ENCODE peak calls at places on chromosomes 3 and 15, in four cellular contexts. One of them, this sample, is unnamed.

GRCh38 chr3:115602194-115602593 is 21.1 kb upstream of the GAP43 start:
- DNase-seq in activated CD4-positive, alpha-beta T cell treated with anti-CD3 and anti-CD28 coated beads for 24 hours: no peak
- DNase-seq in hepatic stellate cell: no peak
- DNase-seq in dorsolateral prefrontal cortex: peak; percentile 84
- DNase-seq in this sample: no peak

GRCh38 chr3:189842681-189843602 is 211.8 kb downstream of the TP63 start:
- DNase-seq in activated CD4-positive, alpha-beta T cell treated with anti-CD3 and anti-CD28 coated beads for 24 hours: no peak
- DNase-seq in hepatic stellate cell: no peak
- DNase-seq in dorsolateral prefrontal cortex: no peak
- DNase-seq in this sample: no peak

GRCh38 chr15:63708141-63708772 is 111.1 kb downstream of the FBXL22 start:
- DNase-seq in activated CD4-positive, alpha-beta T cell treated with anti-CD3 and anti-CD28 coated beads for 24 hours: no peak
- DNase-seq in hepatic stellate cell: no peak
- DNase-seq in dorsolateral prefrontal cortex: no peak
- DNase-seq in this sample: no peak

GRCh38 chr3:158470944-158471638 is 99.9 kb upstream of the MLF1 start:
- DNase-seq in activated CD4-positive, alpha-beta T cell treated with anti-CD3 and anti-CD28 coated beads for 24 hours: no peak
- DNase-seq in hepatic stellate cell: no peak
- DNase-seq in dorsolateral prefrontal cortex: no peak
- DNase-seq in this sample: no peak

GRCh38 chr15:29805043-29805707 is 17.1 kb downstream of the TJP1 start:
- DNase-seq in activated CD4-positive, alpha-beta T cell treated with anti-CD3 and anti-CD28 coated beads for 24 hours: no peak
- DNase-seq in hepatic stellate cell: peak; percentile 34
- DNase-seq in dorsolateral prefrontal cortex: no peak
- DNase-seq in this sample: no peak

GRCh38 chr15:44588541-44588940 is 51.6 kb downstream of the EIF3J start:
- DNase-seq in activated CD4-positive, alpha-beta T cell treated with anti-CD3 and anti-CD28 coated beads for 24 hours: no peak
- DNase-seq in hepatic stellate cell: no peak
- DNase-seq in dorsolateral prefrontal cortex: no peak
- DNase-seq in this sample: no peak

GRCh38 chr3:47617061-47618010 is 38.7 kb upstream of the CSPG5 start:
- DNase-seq in activated CD4-positive, alpha-beta T cell treated with anti-CD3 and anti-CD28 coated beads for 24 hours: no peak
- DNase-seq in hepatic stellate cell: peak; percentile 12
- DNase-seq in dorsolateral prefrontal cortex: no peak
- DNase-seq in this sample: no peak

GRCh38 chr3:78255403-78255802 is 1215.5 kb downstream of the ROBO2 start:
- DNase-seq in activated CD4-positive, alpha-beta T cell treated with anti-CD3 and anti-CD28 coated beads for 24 hours: no peak
- DNase-seq in hepatic stellate cell: peak; percentile 11
- DNase-seq in dorsolateral prefrontal cortex: no peak
- DNase-seq in this sample: no peak

GRCh38 chr3:17213102-17213501 is 328.3 kb downstream of the PLCL2 start:
- DNase-seq in activated CD4-positive, alpha-beta T cell treated with anti-CD3 and anti-CD28 coated beads for 24 hours: no peak
- DNase-seq in hepatic stellate cell: no peak
- DNase-seq in dorsolateral prefrontal cortex: no peak
- DNase-seq in this sample: no peak

GRCh38 chr3:14118400-14119165 is 6.1 kb downstream of the CHCHD4 start:
- DNase-seq in activated CD4-positive, alpha-beta T cell treated with anti-CD3 and anti-CD28 coated beads for 24 hours: no peak
- DNase-seq in hepatic stellate cell: no peak
- DNase-seq in dorsolateral prefrontal cortex: no peak
- DNase-seq in this sample: no peak

GRCh38 chr3:183342824-183343223 is 85.6 kb downstream of the MCF2L2 start:
- DNase-seq in activated CD4-positive, alpha-beta T cell treated with anti-CD3 and anti-CD28 coated beads for 24 hours: no peak
- DNase-seq in hepatic stellate cell: no peak
- DNase-seq in dorsolateral prefrontal cortex: no peak
- DNase-seq in this sample: no peak

GRCh38 chr3:77052733-77053680 is 13.1 kb downstream of the ROBO2 start:
- DNase-seq in activated CD4-positive, alpha-beta T cell treated with anti-CD3 and anti-CD28 coated beads for 24 hours: no peak
- DNase-seq in hepatic stellate cell: no peak
- DNase-seq in dorsolateral prefrontal cortex: no peak
- DNase-seq in this sample: no peak

GRCh38 chr3:15535757-15536156 is 14.3 kb upstream of the COLQ start:
- DNase-seq in activated CD4-positive, alpha-beta T cell treated with anti-CD3 and anti-CD28 coated beads for 24 hours: peak; percentile 20
- DNase-seq in hepatic stellate cell: no peak
- DNase-seq in dorsolateral prefrontal cortex: no peak
- DNase-seq in this sample: no peak

GRCh38 chr3:159416854-159417253 is 571.8 kb upstream of the IL12A start:
- DNase-seq in activated CD4-positive, alpha-beta T cell treated with anti-CD3 and anti-CD28 coated beads for 24 hours: no peak
- DNase-seq in hepatic stellate cell: no peak
- DNase-seq in dorsolateral prefrontal cortex: no peak
- DNase-seq in this sample: no peak

GRCh38 chr3:65342084-65342683 is 654.4 kb upstream of the ADAMTS9 start:
- DNase-seq in activated CD4-positive, alpha-beta T cell treated with anti-CD3 and anti-CD28 coated beads for 24 hours: no peak
- DNase-seq in hepatic stellate cell: peak; percentile 9
- DNase-seq in dorsolateral prefrontal cortex: no peak
- DNase-seq in this sample: no peak

GRCh38 chr3:188309437-188310269 is 155.7 kb downstream of the LPP start:
- DNase-seq in activated CD4-positive, alpha-beta T cell treated with anti-CD3 and anti-CD28 coated beads for 24 hours: no peak
- DNase-seq in hepatic stellate cell: no peak
- DNase-seq in dorsolateral prefrontal cortex: no peak
- DNase-seq in this sample: peak; percentile 38

GRCh38 chr3:139450155-139450554 is 26.2 kb downstream of the RBP2 start:
- DNase-seq in activated CD4-positive, alpha-beta T cell treated with anti-CD3 and anti-CD28 coated beads for 24 hours: no peak
- DNase-seq in hepatic stellate cell: no peak
- DNase-seq in dorsolateral prefrontal cortex: no peak
- DNase-seq in this sample: no peak

This sample was measured in GM18507.